ENCODE peak calls at places on chromosome 9, in ten cellular contexts. P is IMR-90; Z is iPS-NIHi11; X is HT1080; N is left ventricle myocardium inferior; W is stimulated activated CD8-positive, alpha-beta memory T cell treated with anti-CD3 and anti-CD28 coated beads, Interleukin-12 subunit alpha, Interleukin-12 subunit beta, amount 100 ng/mL, for 1 hour; F is amniotic stem cell; A is hippocampal formation; C is esophagus squamous epithelium; Q is naive thymus-derived CD4-positive, alpha-beta T cell. R is an unnamed sample.

GRCh38 chr9:120443489-120443888 is 136.5 kb downstream of the CDK5RAP2 start:
- DNase-seq in P (peak; percentile 89), Z (no peak), X (no peak), N (no peak), W (no peak), F (no peak), A (no peak), C (no peak), Q (no peak), R (no peak)

GRCh38 chr9:33349743-33350142 is 52.6 kb downstream of the AQP7 start:
- DNase-seq in P (no peak), Z (no peak), X (no peak), N (no peak), W (no peak), F (no peak), A (no peak), C (no peak), Q (no peak), R (no peak)

GRCh38 chr9:20356392-20357206 is 265.7 kb downstream of the MLLT3 start:
- DNase-seq in P (peak; percentile 86), Z (peak; percentile 75), X (peak; percentile 78), N (peak; percentile 35), W (peak; percentile 10), F (peak; percentile 52), A (peak; percentile 78), C (no peak), Q (peak; percentile 76), R (peak; percentile 33)

GRCh38 chr9:108813951-108814601 is 41.7 kb downstream of the ACTL7B start:
- DNase-seq in P (no peak), Z (peak; percentile 35), X (peak; percentile 65), N (no peak), W (no peak), F (peak; percentile 48), A (peak; percentile 33), C (no peak), Q (no peak), R (no peak)

GRCh38 chr9:120009856-120010255 is 570.1 kb downstream of the CDK5RAP2 start:
- DNase-seq in P (no peak), Z (no peak), X (no peak), N (no peak), W (no peak), F (no peak), A (no peak), C (no peak), Q (no peak), R (no peak)

GRCh38 chr9:91714020-91714721 is 235.9 kb downstream of the ROR2 start:
- DNase-seq in P (peak; percentile 61), Z (peak; percentile 88), X (no peak), N (peak; percentile 45), W (no peak), F (no peak), A (no peak), C (no peak), Q (no peak), R (peak; percentile 77)

GRCh38 chr9:479316-479715 is 264.7 kb downstream of the DOCK8 start:
- DNase-seq in P (no peak), Z (no peak), X (no peak), N (no peak), W (no peak), F (no peak), A (no peak), C (no peak), Q (no peak), R (no peak)

GRCh38 chr9:133429641-133430161 is 7.5 kb downstream of the ADAMTS13 start:
- DNase-seq in P (peak; percentile 9), Z (peak; percentile 97), X (no peak), N (no peak), W (no peak), F (no peak), A (no peak), C (no peak), Q (no peak), R (no peak)

GRCh38 chr9:94110821-94111252 is 26.6 kb downstream of the PTPDC1 start:
- DNase-seq in P (peak; percentile 91), Z (no peak), X (no peak), N (no peak), W (no peak), F (no peak), A (no peak), C (no peak), Q (no peak), R (no peak)

GRCh38 chr9:10112070-10112469 is 500.7 kb downstream of the PTPRD start:
- DNase-seq in P (no peak), Z (no peak), X (no peak), N (no peak), W (no peak), F (no peak), A (no peak), C (no peak), Q (no peak), R (no peak)

GRCh38 chr9:134606951-134607733 is 34.5 kb upstream of the COL5A1 start:
- DNase-seq in P (no peak), Z (peak; percentile 71), X (peak; percentile 50), N (no peak), W (no peak), F (no peak), A (no peak), C (no peak), Q (no peak), R (no peak)

GRCh38 chr9:35510745-35511428 is 21.0 kb downstream of the RUSC2 start:
- DNase-seq in P (peak; percentile 96), Z (peak; percentile 24), X (peak; percentile 99), N (peak; percentile 84), W (no peak), F (peak; percentile 50), A (no peak), C (no peak), Q (no peak), R (peak; percentile 71)

GRCh38 chr9:87725356-87725899 is 491 bp upstream of the CTSL start:
- DNase-seq in P (peak; percentile 23), Z (peak; percentile 44), X (no peak), N (peak; percentile 40), W (no peak), F (no peak), A (peak; percentile 57), C (no peak), Q (no peak), R (peak; percentile 70)

GRCh38 chr9:37953204-37953774 is 49.4 kb upstream of the SLC25A51 start:
- DNase-seq in P (no peak), Z (no peak), X (no peak), N (no peak), W (no peak), F (no peak), A (no peak), C (no peak), Q (no peak), R (no peak)

GRCh38 chr9:38355526-38356120 is 36.9 kb upstream of the ALDH1B1 start:
- DNase-seq in P (no peak), Z (no peak), X (no peak), N (no peak), W (no peak), F (no peak), A (no peak), C (no peak), Q (no peak), R (no peak)